ENCODE peak calls at places on chromosomes 11 and 22, in four cellular contexts. One of them, this sample, is unnamed.

GRCh38 chr22:29175312-29175835 is 30.3 kb upstream of the EMID1 start:
- DNase-seq in ELR: no peak
- DNase-seq in tibial nerve: no peak
- DNase-seq in HEK293T: no peak
- DNase-seq in this sample: no peak

GRCh38 chr22:35656284-35656752 is 8.1 kb downstream of the APOL6 start:
- DNase-seq in ELR: no peak
- DNase-seq in tibial nerve: no peak
- DNase-seq in HEK293T: no peak
- DNase-seq in this sample: no peak

GRCh38 chr22:33922268-33922667 is 2.0 kb upstream of the LARGE1 start:
- DNase-seq in ELR: no peak
- DNase-seq in tibial nerve: peak
- DNase-seq in HEK293T: peak
- DNase-seq in this sample: no peak

GRCh38 chr11:128686745-128687177 is 7.1 kb upstream of the FLI1 start:
- DNase-seq in ELR: peak
- DNase-seq in tibial nerve: no peak
- DNase-seq in HEK293T: no peak
- DNase-seq in this sample: no peak

GRCh38 chr11:77115181-77115611 is 12.6 kb downstream of the OMP start:
- DNase-seq in ELR: peak
- DNase-seq in tibial nerve: no peak
- DNase-seq in HEK293T: peak
- DNase-seq in this sample: no peak

GRCh38 chr11:131154329-131154728 is 216.1 kb upstream of the NTM start:
- DNase-seq in ELR: no peak
- DNase-seq in tibial nerve: no peak
- DNase-seq in HEK293T: no peak
- DNase-seq in this sample: no peak

GRCh38 chr11:59560290-59560701 is 49.0 kb downstream of the OR4D9 start:
- DNase-seq in ELR: peak
- DNase-seq in tibial nerve: peak
- DNase-seq in HEK293T: no peak
- DNase-seq in this sample: peak

GRCh38 chr11:6238902-6239301 is at the start of gene CNGA4:
- DNase-seq in ELR: no peak
- DNase-seq in tibial nerve: no peak
- DNase-seq in HEK293T: no peak
- DNase-seq in this sample: no peak

GRCh38 chr11:15761235-15761634 is 595.1 kb downstream of the SOX6 start:
- DNase-seq in ELR: no peak
- DNase-seq in tibial nerve: no peak
- DNase-seq in HEK293T: no peak
- DNase-seq in this sample: peak

GRCh38 chr11:134571301-134571700 is 159.3 kb upstream of the B3GAT1 start:
- DNase-seq in ELR: no peak
- DNase-seq in tibial nerve: peak
- DNase-seq in HEK293T: no peak
- DNase-seq in this sample: no peak

GRCh38 chr11:108213784-108214183 is 8.7 kb downstream of the NPAT start:
- DNase-seq in ELR: no peak
- DNase-seq in tibial nerve: no peak
- DNase-seq in HEK293T: no peak
- DNase-seq in this sample: no peak

GRCh38 chr11:8082391-8083087 is 1.5 kb downstream of the TUB start:
- DNase-seq in ELR: no peak
- DNase-seq in tibial nerve: no peak
- DNase-seq in HEK293T: peak
- DNase-seq in this sample: no peak

GRCh38 chr11:69641681-69642548 is 959 bp downstream of the CCND1 start:
- DNase-seq in ELR: no peak
- DNase-seq in tibial nerve: no peak
- DNase-seq in HEK293T: no peak
- DNase-seq in this sample: no peak

GRCh38 chr11:6152126-6152525 is 18.0 kb downstream of the OR52B2 start:
- DNase-seq in ELR: no peak
- DNase-seq in tibial nerve: no peak
- DNase-seq in HEK293T: no peak
- DNase-seq in this sample: no peak

GRCh38 chr22:34255042-34255441 is 334.8 kb upstream of the LARGE1 start:
- DNase-seq in ELR: no peak
- DNase-seq in tibial nerve: no peak
- DNase-seq in HEK293T: no peak
- DNase-seq in this sample: no peak

GRCh38 chr11:10309163-10310093 is 4.6 kb downstream of the ADM start:
- DNase-seq in ELR: peak
- DNase-seq in tibial nerve: no peak
- DNase-seq in HEK293T: no peak
- DNase-seq in this sample: no peak